ENCODE peak calls at places on chromosome 6, in ten cellular contexts. J is breast epithelium, C is adrenal gland, K is spleen, B is esophagus muscularis mucosa, L is uterus, U is IMR-90, O is A549, I is ovary, A is HCT116. X is an unnamed sample.
A peak's percentile ranks its signal among the peaks of the same experiment; 100 is the strongest.

GRCh38 chr6:5981274-5982026 is 25.3 kb downstream of the NRN1 start:
- DNase-seq in J (no peak), C (no peak), K (no peak), B (no peak), L (no peak), U (peak; percentile 9), O (no peak), I (no peak), A (no peak), X (no peak)

GRCh38 chr6:142009647-142010046 is 123.1 kb upstream of the GJE1 start:
- DNase-seq in J (no peak), C (no peak), K (no peak), B (no peak), L (no peak), U (peak; percentile 72), O (no peak), I (no peak), A (peak; percentile 98), X (no peak)

GRCh38 chr6:24600903-24601302 is 45.1 kb downstream of the KIAA0319 start:
- DNase-seq in J (no peak), C (no peak), K (no peak), B (no peak), L (no peak), U (no peak), O (peak; percentile 16), I (no peak), A (no peak), X (no peak)

GRCh38 chr6:165889636-165890403 is 226.8 kb upstream of the PDE10A start:
- DNase-seq in J (no peak), C (peak; percentile 74), K (no peak), B (peak; percentile 87), L (peak; percentile 42), U (peak; percentile 68), O (peak; percentile 43), I (no peak), A (peak; percentile 13), X (no peak)

GRCh38 chr6:163356324-163356723 is 58.2 kb upstream of the QKI start:
- DNase-seq in J (no peak), C (peak; percentile 90), K (no peak), B (no peak), L (no peak), U (peak; percentile 71), O (no peak), I (no peak), A (no peak), X (no peak)

GRCh38 chr6:7910654-7911344 is at the start of gene TXNDC5:
- DNase-seq in J (peak; percentile 73), C (peak; percentile 77), K (peak; percentile 95), B (no peak), L (peak; percentile 64), U (peak; percentile 62), O (peak; percentile 58), I (peak; percentile 87), A (no peak), X (peak; percentile 84)

GRCh38 chr6:135351635-135352034 is 145.9 kb downstream of the AHI1 start:
- DNase-seq in J (no peak), C (no peak), K (no peak), B (no peak), L (no peak), U (no peak), O (no peak), I (no peak), A (no peak), X (no peak)

GRCh38 chr6:103578115-103578514 is 1281.6 kb downstream of the HACE1 start:
- DNase-seq in J (no peak), C (no peak), K (no peak), B (no peak), L (no peak), U (no peak), O (no peak), I (no peak), A (no peak), X (no peak)

GRCh38 chr6:145727817-145728388 is 7.4 kb downstream of the EPM2A start:
- DNase-seq in J (no peak), C (no peak), K (no peak), B (no peak), L (no peak), U (no peak), O (no peak), I (no peak), A (no peak), X (no peak)

GRCh38 chr6:149935246-149935645 is 6.6 kb upstream of the ULBP2 start:
- DNase-seq in J (no peak), C (no peak), K (no peak), B (no peak), L (no peak), U (peak; percentile 34), O (no peak), I (no peak), A (no peak), X (no peak)

GRCh38 chr6:11232968-11233626 is 629 bp upstream of the NEDD9 start:
- DNase-seq in J (no peak), C (no peak), K (no peak), B (no peak), L (no peak), U (peak; percentile 22), O (no peak), I (no peak), A (no peak), X (no peak)

DNA sequence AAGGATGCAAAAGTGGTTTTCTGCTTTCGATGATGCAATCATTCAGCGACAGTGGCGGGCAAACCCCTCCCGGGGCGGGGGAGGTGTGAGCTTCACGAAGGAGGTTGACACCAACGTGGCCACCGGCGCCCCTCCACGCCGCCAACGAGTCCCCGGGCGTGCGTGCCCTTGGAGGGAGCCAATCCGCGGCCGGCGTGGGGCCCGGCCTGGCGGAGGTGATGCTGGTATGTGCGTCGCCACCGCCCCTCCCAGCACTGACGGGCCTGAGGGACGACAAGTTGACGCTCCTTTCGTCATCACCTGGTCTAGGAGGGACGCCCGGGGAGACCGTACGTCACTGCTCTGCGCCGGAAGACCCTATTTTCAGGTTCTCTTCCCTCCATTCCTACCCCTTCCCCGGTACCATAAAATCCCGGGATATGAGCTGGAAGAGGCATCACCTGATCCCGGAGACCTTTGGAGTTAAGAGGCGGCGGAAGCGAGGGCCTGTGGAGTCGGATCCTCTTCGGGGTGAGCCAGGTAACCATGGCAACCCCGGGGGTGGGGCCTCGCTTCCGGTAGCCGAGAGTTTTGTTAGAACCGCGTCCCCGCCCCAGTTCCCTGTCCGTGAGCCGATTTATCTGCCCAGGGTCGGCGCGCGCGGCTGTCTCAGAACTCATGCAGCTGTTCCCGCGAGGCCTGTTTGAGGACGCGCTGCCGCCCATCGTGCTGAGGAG is at the start of gene DXO:
- DNase-seq in J (peak; percentile 93), C (peak; percentile 99), K (peak; percentile 98), B (peak; percentile 99), L (peak; percentile 98), U (peak; percentile 99), O (peak; percentile 98), I (peak; percentile 96), A (peak; percentile 98), X (peak; percentile 96)
- TF ChIP-seq POLR2A in J (peak; percentile 31), C (peak; percentile 54), K (peak; percentile 48), B (peak; percentile 34), L (peak; percentile 41), U (peak; percentile 71), O (no peak), I (peak; percentile 76), A (no peak), X (no peak)

GRCh38 chr6:33072508-33073100 is 845 bp downstream of the HLA-DPA1 start:
- DNase-seq in J (no peak), C (no peak), K (no peak), B (peak; percentile 81), L (no peak), U (no peak), O (no peak), I (no peak), A (no peak), X (no peak)

GRCh38 chr6:33069021-33069738 is 4.3 kb downstream of the HLA-DPA1 start:
- DNase-seq in J (no peak), C (no peak), K (no peak), B (peak; percentile 78), L (no peak), U (no peak), O (no peak), I (no peak), A (no peak), X (no peak)

GRCh38 chr6:33073431-33073871 is at the start of gene HLA-DPA1:
- DNase-seq in J (no peak), C (peak; percentile 84), K (peak; percentile 81), B (peak; percentile 90), L (peak; percentile 41), U (peak; percentile 11), O (peak; percentile 5), I (no peak), A (peak; percentile 8), X (peak; percentile 63)

GRCh38 chr6:33071579-33071978 is 1.9 kb downstream of the HLA-DPA1 start:
- DNase-seq in J (no peak), C (no peak), K (no peak), B (peak; percentile 37), L (no peak), U (no peak), O (no peak), I (no peak), A (no peak), X (no peak)

GRCh38 chr6:33070909-33071308 is 2.5 kb downstream of the HLA-DPA1 start:
- DNase-seq in J (no peak), C (no peak), K (no peak), B (peak; percentile 29), L (no peak), U (no peak), O (no peak), I (no peak), A (no peak), X (no peak)
- TF ChIP-seq POLR2A in J (no peak), C (no peak), K (no peak), B (no peak), L (no peak), U (no peak), O (no peak), I (no peak), A (no peak), X (no peak)

GRCh38 chr6:75602164-75602896 is 650 bp downstream of the SENP6 start:
- DNase-seq in J (peak; percentile 52), C (peak; percentile 62), K (peak; percentile 92), B (no peak), L (peak; percentile 39), U (peak; percentile 42), O (peak; percentile 68), I (peak; percentile 73), A (peak; percentile 15), X (peak; percentile 47)
- TF ChIP-seq POLR2A in J (no peak), C (no peak), K (no peak), B (no peak), L (no peak), U (peak; percentile 13), O (peak; percentile 2), I (peak; percentile 10), A (no peak), X (no peak)

DNA sequence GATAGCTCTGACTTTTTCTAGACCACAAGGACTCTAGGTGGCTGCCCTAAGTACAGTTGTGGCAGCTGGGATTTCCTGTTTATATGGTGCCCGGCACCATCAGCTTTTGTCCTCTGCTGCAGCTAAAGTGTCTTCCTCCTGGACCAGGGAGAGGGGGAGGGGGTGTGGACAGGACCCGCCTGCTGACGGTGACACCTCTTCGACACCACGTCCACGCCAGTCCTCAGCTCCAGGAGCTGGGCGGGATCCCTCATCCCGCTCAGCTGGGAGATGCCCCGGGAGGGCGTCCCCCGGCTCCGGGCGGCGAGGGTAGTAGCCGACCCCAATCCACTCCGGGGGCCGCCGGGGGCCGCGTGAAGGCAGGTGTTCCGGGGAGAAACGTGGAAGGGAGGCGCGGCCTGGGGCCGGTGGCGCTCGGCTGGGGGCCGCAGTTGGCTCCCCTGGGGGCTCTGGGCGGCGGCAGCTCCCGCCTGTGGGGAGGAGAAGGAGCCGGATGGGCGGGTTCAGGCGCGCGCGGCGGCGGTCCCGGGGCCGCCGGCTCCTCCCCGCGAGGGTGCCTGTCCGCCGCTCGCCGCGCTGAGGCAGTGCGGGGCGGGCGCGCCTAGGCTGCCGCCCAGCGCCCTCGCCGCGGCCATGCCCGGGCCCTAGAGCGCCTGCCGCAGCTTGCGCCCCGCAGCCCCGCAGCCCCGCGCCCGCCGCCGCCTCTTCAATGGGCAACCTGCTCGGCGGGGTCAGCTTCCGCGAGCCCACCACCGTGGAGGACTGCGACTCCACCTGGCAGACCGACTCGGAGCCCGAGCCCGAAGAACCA is at the start of gene OGFRL1:
- DNase-seq in J (peak; percentile 70), C (peak; percentile 90), K (peak; percentile 97), B (no peak), L (peak; percentile 64), U (peak; percentile 53), O (peak; percentile 57), I (peak; percentile 84), A (no peak), X (peak; percentile 79)
- TF ChIP-seq POLR2A in J (peak; percentile 74), C (peak; percentile 89), K (peak; percentile 69), B (no peak), L (peak; percentile 88), U (peak; percentile 78), O (peak; percentile 90), I (peak; percentile 30), A (peak; percentile 80), X (no peak)

X was measured in stomach.